ENCODE peak calls at places on chromosomes 6 and 20, in four cellular contexts. X is A549, T is endodermal cell, M is tibial nerve. Z is an unnamed sample. For H3K4me1, the result is how much of the 10 kb centered on the place peaks cover.

GRCh38 chr6:57210060-57210459 is 12.0 kb downstream of the RAB23 start:
- DNase-seq in X (no peak), T (no peak), M (no peak), Z (no peak)

GRCh38 chr6:31114540-31114876 is at the start of gene PSORS1C1:
- DNase-seq in X (peak), T (peak), M (peak), Z (peak)

GRCh38 chr6:67252663-67253062 is 1382.4 kb upstream of the ADGRB3 start:
- DNase-seq in X (no peak), T (no peak), M (no peak), Z (no peak)

GRCh38 chr6:119179842-119180241 is 101.4 kb upstream of the FAM184A start:
- DNase-seq in X (no peak), T (no peak), M (no peak), Z (no peak)

GRCh38 chr6:15500901-15501805 is 161.7 kb downstream of the DTNBP1 start:
- DNase-seq in X (no peak), T (no peak), M (no peak), Z (no peak)

GRCh38 chr20:36274248-36274841 is 31.8 kb upstream of the DLGAP4 start:
- DNase-seq in X (no peak), T (no peak), M (no peak), Z (no peak)

GRCh38 chr6:113015249-113015648 is 668.1 kb downstream of the RFPL4B start:
- DNase-seq in X (no peak), T (no peak), M (no peak), Z (no peak)

GRCh38 chr6:15079288-15079817 is 166.5 kb upstream of the JARID2 start:
- DNase-seq in X (no peak), T (no peak), M (no peak), Z (no peak)

GRCh38 chr20:62156254-62156556 is 12.6 kb downstream of the SS18L1 start:
- DNase-seq in X (no peak), T (no peak), M (no peak), Z (no peak)

GRCh38 chr6:40349092-40349491 is 238.1 kb downstream of the LRFN2 start:
- DNase-seq in X (no peak), T (peak), M (no peak), Z (no peak)

GRCh38 chr20:17859616-17860232 is 108.9 kb downstream of the SNX5 start:
- DNase-seq in X (no peak), T (no peak), M (no peak), Z (peak)

GRCh38 chr6:157644043-157644810 is 178.8 kb upstream of the SNX9 start:
- DNase-seq in X (peak), T (no peak), M (no peak), Z (no peak)

GRCh38 chr20:62354031-62354808 is 12.9 kb downstream of the LAMA5 start:
- DNase-seq in X (no peak), T (peak), M (no peak), Z (no peak)

GRCh38 chr20:46838002-46838401 is 56.6 kb upstream of the EYA2 start:
- DNase-seq in X (no peak), T (peak), M (no peak), Z (no peak)

GRCh38 chr6:11815231-11815630 is 36.6 kb upstream of the ADTRP start:
- DNase-seq in X (peak), T (no peak), M (no peak), Z (no peak)

GRCh38 chr20:19794941-19795340 is 36.9 kb downstream of the RIN2 start:
- DNase-seq in X (no peak), T (no peak), M (no peak), Z (peak)

DNA sequence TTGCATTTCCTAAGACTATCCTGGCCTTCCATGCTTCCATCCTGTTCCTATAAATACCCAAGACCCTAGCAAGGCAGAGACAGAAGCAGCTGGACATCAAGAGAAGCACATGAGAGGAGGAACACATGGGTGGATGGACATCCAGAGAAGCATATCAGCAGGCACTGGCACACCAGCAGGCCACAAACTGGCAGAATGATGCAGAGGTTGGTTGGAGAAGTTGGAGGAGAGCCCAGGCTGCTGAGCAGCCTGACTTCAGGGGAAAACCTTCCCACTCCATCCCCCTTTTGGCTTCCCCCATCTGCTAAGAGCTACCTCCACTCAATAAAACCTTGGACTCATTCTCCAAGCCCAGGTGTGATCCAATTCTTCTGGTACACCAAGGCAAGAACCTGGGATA is 332.5 kb downstream of the FRK start:
- DNase-seq in X (no peak), T (no peak), M (no peak), Z (peak)
- TF ChIP-seq CTCF in X (no peak), T (no peak), M (no peak), Z (no peak)

DNA sequence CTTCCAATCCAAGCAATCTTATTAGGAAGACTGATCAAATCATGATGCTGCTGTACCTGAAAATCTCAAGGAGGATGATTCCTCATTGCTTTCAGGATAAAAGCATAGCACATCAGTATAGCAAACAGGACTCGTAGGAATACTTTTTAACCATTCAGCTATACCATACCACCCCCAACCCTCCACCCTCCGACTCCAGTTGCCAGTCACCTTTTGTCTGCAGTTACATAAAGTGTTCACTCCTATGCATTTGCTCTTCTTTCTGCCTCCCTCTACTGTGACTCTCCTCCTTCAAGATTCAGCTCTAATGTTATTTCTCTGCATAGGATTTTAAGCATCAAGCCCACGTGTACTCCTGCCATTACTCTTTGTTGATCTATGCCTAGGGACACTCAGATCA is 124.7 kb upstream of the KCNQ5 start:
- DNase-seq in X (no peak), T (no peak), M (no peak), Z (no peak)
- H3K4me1 ChIP-seq in X (under half), T (under half), M (under half), Z (under half)

GRCh38 chr6:152596706-152597105 is 40.5 kb downstream of the SYNE1 start:
- DNase-seq in X (no peak), T (no peak), M (no peak), Z (no peak)

GRCh38 chr6:152594726-152595125 is 42.4 kb downstream of the SYNE1 start:
- DNase-seq in X (no peak), T (no peak), M (no peak), Z (no peak)

GRCh38 chr6:152598858-152599537 is 38.2 kb downstream of the SYNE1 start:
- DNase-seq in X (no peak), T (no peak), M (no peak), Z (peak)

GRCh38 chr6:152598421-152598820 is 38.7 kb downstream of the SYNE1 start:
- DNase-seq in X (no peak), T (no peak), M (no peak), Z (no peak)

DNA sequence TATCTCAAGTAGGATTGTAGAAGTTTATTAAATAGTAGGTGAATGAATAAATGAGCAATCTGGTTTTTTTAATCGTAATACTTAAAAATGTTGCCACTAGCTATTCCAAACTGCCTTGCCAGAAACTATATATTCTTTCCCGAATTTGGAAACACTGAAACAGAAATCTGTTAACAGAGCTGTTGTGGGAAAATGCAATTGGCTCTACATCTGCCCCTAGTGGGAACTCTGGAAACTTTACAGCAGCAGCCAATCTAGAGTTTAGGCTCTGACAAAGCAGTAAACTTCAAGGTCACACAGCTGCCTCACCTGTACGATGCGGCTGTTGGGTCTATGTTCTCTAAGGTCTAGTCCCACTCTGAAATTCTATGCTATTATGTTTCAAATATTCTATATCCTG is 41.7 kb downstream of the SYNE1 start:
- DNase-seq in X (no peak), T (peak), M (no peak), Z (no peak)
- TF ChIP-seq CTCF in X (no peak), T (peak), M (peak), Z (peak)

GRCh38 chr6:126182650-126183311 is 157.1 kb upstream of the CENPW start:
- DNase-seq in X (no peak), T (no peak), M (no peak), Z (no peak)
- H3K4me1 ChIP-seq in X (under half), T (under half), M (under half), Z (under half)